ENCODE peak calls at places on chromosomes 13 and 19, in nine cellular contexts. F is spleen; U is CD8-positive, alpha-beta memory T cell; Q is heart left ventricle; V is cardiac muscle cell; S is aorta; K is tibial nerve; Z is SJCRH30; W is uterus. H is an unnamed sample.

GRCh38 chr13:72125561-72125960 is 258.6 kb upstream of the DACH1 start:
- DNase-seq in F (no peak), U (no peak), Q (no peak), V (no peak), S (no peak), K (no peak), Z (no peak), W (no peak), H (no peak)

GRCh38 chr13:98856983-98857382 is 104.5 kb upstream of the SLC15A1 start:
- DNase-seq in F (no peak), U (no peak), Q (no peak), V (no peak), S (no peak), K (no peak), Z (no peak), W (peak; percentile 53), H (peak; percentile 27)

GRCh38 chr19:11203194-11204075 is 6.1 kb upstream of the KANK2 start:
- DNase-seq in F (no peak), U (no peak), Q (peak; percentile 88), V (peak; percentile 76), S (peak; percentile 94), K (peak; percentile 65), Z (peak; percentile 85), W (peak; percentile 98), H (peak; percentile 51)

GRCh38 chr19:38298841-38299680 is 5.0 kb upstream of the C19orf33 start:
- DNase-seq in F (no peak), U (no peak), Q (peak; percentile 48), V (no peak), S (no peak), K (no peak), Z (peak; percentile 66), W (no peak), H (no peak)

GRCh38 chr19:12946092-12946845 is 607 bp downstream of the RAD23A start:
- DNase-seq in F (peak; percentile 90), U (no peak), Q (peak; percentile 79), V (peak; percentile 91), S (peak; percentile 92), K (no peak), Z (peak; percentile 90), W (peak; percentile 52), H (peak; percentile 87)

GRCh38 chr19:18361646-18362045 is 21.2 kb downstream of the PGPEP1 start:
- DNase-seq in F (no peak), U (no peak), Q (no peak), V (no peak), S (no peak), K (no peak), Z (no peak), W (no peak), H (no peak)

GRCh38 chr19:409515-410242 is 732 bp upstream of the C2CD4C start:
- DNase-seq in F (peak; percentile 58), U (no peak), Q (peak; percentile 51), V (peak; percentile 30), S (peak; percentile 67), K (peak; percentile 8), Z (no peak), W (no peak), H (no peak)

GRCh38 chr13:101838305-101838835 is 385.9 kb downstream of the ITGBL1 start:
- DNase-seq in F (no peak), U (no peak), Q (no peak), V (no peak), S (no peak), K (no peak), Z (peak; percentile 49), W (no peak), H (no peak)

GRCh38 chr13:97905517-97905916 is 48.0 kb upstream of the IPO5 start:
- DNase-seq in F (no peak), U (no peak), Q (no peak), V (no peak), S (no peak), K (no peak), Z (no peak), W (no peak), H (no peak)

GRCh38 chr19:8387688-8388611 is 2.2 kb upstream of the RAB11B start:
- DNase-seq in F (no peak), U (no peak), Q (no peak), V (no peak), S (no peak), K (no peak), Z (no peak), W (no peak), H (no peak)

GRCh38 chr13:49569993-49570689 is 15.2 kb downstream of the RCBTB1 start:
- DNase-seq in F (no peak), U (no peak), Q (no peak), V (no peak), S (no peak), K (no peak), Z (no peak), W (no peak), H (no peak)

GRCh38 chr13:51523082-51523518 is 61.2 kb upstream of the WDFY2 start:
- DNase-seq in F (no peak), U (peak; percentile 34), Q (no peak), V (no peak), S (no peak), K (no peak), Z (no peak), W (peak; percentile 65), H (no peak)

GRCh38 chr19:36150586-36150985 is 1.7 kb downstream of the COX7A1 start:
- DNase-seq in F (no peak), U (no peak), Q (peak; percentile 49), V (no peak), S (no peak), K (no peak), Z (no peak), W (no peak), H (no peak)

GRCh38 chr13:51913421-51914136 is 51.8 kb downstream of the CCDC70 start:
- DNase-seq in F (no peak), U (no peak), Q (no peak), V (peak; percentile 43), S (no peak), K (no peak), Z (peak; percentile 31), W (no peak), H (no peak)

DNA sequence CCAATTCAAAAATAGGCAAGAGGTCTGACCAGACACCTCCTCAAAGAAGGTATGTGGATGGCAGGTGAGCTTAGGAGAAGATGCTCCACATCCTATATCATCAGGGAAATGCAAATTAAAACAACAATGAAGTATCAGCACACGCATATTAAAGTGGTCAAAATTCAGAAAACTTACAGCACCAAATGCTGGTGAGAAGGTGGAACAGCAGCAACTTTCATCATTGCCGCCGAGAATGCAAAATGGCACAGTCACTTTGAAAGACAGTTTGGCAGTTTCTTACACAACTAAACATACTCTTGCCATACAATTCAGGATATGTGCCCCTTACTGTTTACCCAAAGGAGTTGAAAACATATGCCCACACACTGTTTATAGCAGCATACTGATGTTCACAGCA is 22.4 kb downstream of the OR10H4 start:
- DNase-seq in F (no peak), U (no peak), Q (no peak), V (no peak), S (no peak), K (no peak), Z (no peak), W (no peak), H (no peak)
- H3K27ac ChIP-seq in F (no peak overlapping the region), U (no peak overlapping the region), Q (no peak overlapping the region), V (no peak overlapping the region), S (no peak overlapping the region), K (no peak overlapping the region), Z (no peak overlapping the region), W (no peak overlapping the region), H (no peak overlapping the region)

DNA sequence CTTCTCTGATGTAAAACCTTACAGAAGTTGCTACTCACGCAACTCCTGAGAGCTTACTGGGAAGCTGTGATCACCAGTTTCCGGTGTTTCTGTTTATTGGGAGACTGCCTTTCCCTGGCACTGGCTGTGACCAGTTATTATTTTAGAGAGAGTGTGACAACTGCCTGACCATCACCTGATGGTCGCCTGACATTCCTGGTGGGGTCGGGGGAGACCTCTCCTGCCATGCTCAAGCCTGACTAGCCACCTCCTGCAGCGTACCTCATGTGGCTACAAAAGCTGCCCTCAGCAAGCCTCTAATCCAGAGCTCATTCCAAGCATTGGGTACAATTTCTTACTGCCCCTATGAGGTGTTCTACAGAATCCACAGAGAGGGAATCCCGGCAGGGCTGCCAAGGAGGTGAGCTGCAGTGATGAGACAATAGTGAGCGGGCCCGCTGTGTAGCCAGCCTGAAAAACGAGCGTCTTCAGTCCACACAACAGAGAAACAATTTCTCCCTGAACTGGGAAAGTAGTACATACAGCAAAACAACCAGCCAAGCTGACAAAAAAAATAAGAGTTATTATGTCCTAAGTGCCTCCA is 28.7 kb downstream of the GJA3 start:
- DNase-seq in F (no peak), U (no peak), Q (no peak), V (no peak), S (no peak), K (no peak), Z (no peak), W (no peak), H (no peak)
- H3K27ac ChIP-seq in F (no peak overlapping the region), U (no peak overlapping the region), Q (no peak overlapping the region), V (peak overlapping the region; percentile 49), S (no peak overlapping the region), K (no peak overlapping the region), Z (no peak overlapping the region), W (no peak overlapping the region), H (no peak overlapping the region)

GRCh38 chr19:34309368-34310138 is 55.2 kb downstream of the GARRE1 start:
- DNase-seq in F (no peak), U (no peak), Q (no peak), V (no peak), S (no peak), K (no peak), Z (no peak), W (no peak), H (no peak)

GRCh38 chr19:34306824-34307223 is 52.5 kb downstream of the GARRE1 start:
- DNase-seq in F (no peak), U (no peak), Q (no peak), V (no peak), S (no peak), K (no peak), Z (no peak), W (no peak), H (no peak)

GRCh38 chr19:34306213-34306661 is 51.9 kb downstream of the GARRE1 start:
- DNase-seq in F (no peak), U (no peak), Q (no peak), V (no peak), S (no peak), K (no peak), Z (no peak), W (no peak), H (peak; percentile 27)

GRCh38 chr19:34308381-34309367 is 54.3 kb downstream of the GARRE1 start:
- DNase-seq in F (no peak), U (peak; percentile 63), Q (no peak), V (no peak), S (no peak), K (no peak), Z (no peak), W (no peak), H (no peak)

GRCh38 chr19:34305221-34306058 is 51.1 kb downstream of the GARRE1 start:
- DNase-seq in F (no peak), U (no peak), Q (no peak), V (no peak), S (no peak), K (no peak), Z (no peak), W (no peak), H (peak; percentile 51)
- H3K27ac ChIP-seq in F (no peak overlapping the region), U (no peak overlapping the region), Q (peak overlapping the region; percentile 33), V (peak overlapping the region; percentile 35), S (peak overlapping the region; percentile 94), K (peak overlapping the region; percentile 38), Z (no peak overlapping the region), W (peak overlapping the region; percentile 55), H (peak overlapping the region; percentile 86)

DNA sequence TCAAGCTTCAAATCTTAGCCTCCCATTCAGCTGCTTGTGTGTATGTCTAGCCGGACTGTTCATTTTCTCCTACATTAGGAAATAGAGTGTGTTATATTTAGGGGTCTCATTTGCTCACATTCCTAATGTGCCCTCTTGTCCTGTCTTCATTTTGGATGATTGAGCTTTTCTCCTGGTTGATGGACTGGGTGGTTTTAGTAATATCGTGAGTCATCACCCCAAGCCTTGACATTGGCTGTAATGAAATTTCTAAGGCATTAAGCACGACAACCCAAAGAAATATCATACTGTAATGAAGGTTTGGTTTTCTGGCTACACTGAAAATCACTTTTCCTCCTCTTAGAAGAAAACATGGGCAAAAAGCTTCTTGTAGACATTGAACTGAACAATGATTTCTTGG is 110.7 kb upstream of the WASF3 start:
- DNase-seq in F (no peak), U (no peak), Q (no peak), V (no peak), S (no peak), K (no peak), Z (no peak), W (no peak), H (no peak)
- H3K27ac ChIP-seq in F (no peak overlapping the region), U (no peak overlapping the region), Q (no peak overlapping the region), V (no peak overlapping the region), S (no peak overlapping the region), K (no peak overlapping the region), Z (no peak overlapping the region), W (no peak overlapping the region), H (no peak overlapping the region)